ENCODE peak calls at places on chromosomes 13 and 19, in four cellular contexts. J is K562, R is H1, T is GM12878. P is an unnamed sample.
A peak's percentile ranks its signal among the peaks of the same experiment; 100 is the strongest.

GRCh38 chr13:114224201-114224600 is 10.5 kb upstream of the CDC16 start:
- DNase-seq in J (no peak), T (no peak), R (no peak), P (no peak)

GRCh38 chr19:5947435-5947834 is 30.5 kb downstream of the RANBP3 start:
- DNase-seq in T (no peak), R (no peak), J (no peak), P (no peak)

GRCh38 chr19:10143700-10144099 is 24.0 kb upstream of the EIF3G start:
- DNase-seq in T (no peak), J (no peak), R (no peak), P (no peak)

GRCh38 chr13:85738696-85739320 is 60.4 kb downstream of the SLITRK6 start:
- DNase-seq in T (no peak), J (no peak), R (no peak), P (no peak)

GRCh38 chr13:111345682-111346081 is 25.2 kb downstream of the TEX29 start:
- DNase-seq in R (no peak), T (no peak), J (no peak), P (no peak)

GRCh38 chr19:1236566-1236965 is 1.2 kb downstream of the CBARP start:
- DNase-seq in T (no peak), R (no peak), J (peak; percentile 72), P (peak; percentile 88)

GRCh38 chr19:30711296-30711695 is 339.1 kb downstream of the ZNF536 start:
- DNase-seq in J (no peak), T (no peak), R (no peak), P (peak; percentile 26)

GRCh38 chr13:114149774-114150740 is 17.6 kb upstream of the RASA3 start:
- DNase-seq in T (no peak), J (no peak), R (no peak), P (no peak)

GRCh38 chr13:47798906-47799305 is 202.2 kb downstream of the SUCLA2 start:
- DNase-seq in R (no peak), T (no peak), J (no peak), P (no peak)

GRCh38 chr19:29384676-29385075 is 141.1 kb upstream of the VSTM2B start:
- DNase-seq in R (no peak), T (no peak), J (no peak), P (no peak)

GRCh38 chr19:30341646-30342201 is 30.5 kb upstream of the ZNF536 start:
- DNase-seq in T (no peak), R (no peak), J (no peak), P (no peak)

GRCh38 chr19:9622531-9622930 is 1.5 kb upstream of the ZNF561 start:
- DNase-seq in J (no peak), T (no peak), R (no peak), P (no peak)

GRCh38 chr19:39356073-39356472 is 13.9 kb downstream of the SAMD4B start:
- DNase-seq in J (no peak), T (no peak), R (no peak), P (no peak)

GRCh38 chr13:103471896-103472295 is 405.7 kb upstream of the SLC10A2 start:
- DNase-seq in J (no peak), T (no peak), R (peak; percentile 5), P (no peak)

GRCh38 chr13:78194904-78195639 is 276.4 kb upstream of the EDNRB start:
- DNase-seq in J (no peak), R (no peak), T (no peak), P (no peak)

GRCh38 chr19:15684828-15685227 is 11.9 kb downstream of the CYP4F12 start:
- DNase-seq in T (no peak), R (no peak), J (peak; percentile 40), P (no peak)

GRCh38 chr13:93259527-93260080 is 33.0 kb downstream of the GPC6 start:
- DNase-seq in J (no peak), T (no peak), R (no peak), P (no peak)

GRCh38 chr19:3660493-3661219 is 34.1 kb upstream of the CACTIN start:
- DNase-seq in R (no peak), J (no peak), T (no peak), P (no peak)

GRCh38 chr19:10979950-10980349 is 19.1 kb downstream of the SMARCA4 start:
- DNase-seq in T (peak; percentile 33), J (no peak), R (no peak), P (no peak)

GRCh38 chr19:14021474-14021873 is 6.5 kb upstream of the RLN3 start:
- DNase-seq in T (no peak), J (peak; percentile 34), R (no peak), P (no peak)

GRCh38 chr19:13987101-13987890 is 18.8 kb downstream of the RFX1 start:
- DNase-seq in J (no peak), R (no peak), T (no peak), P (peak; percentile 53)

GRCh38 chr19:13830761-13831481 is 35.7 kb downstream of the ZSWIM4 start:
- DNase-seq in R (no peak), J (no peak), T (no peak), P (no peak)

GRCh38 chr13:112903071-112903577 is 65.9 kb upstream of the MCF2L start:
- DNase-seq in J (no peak), R (no peak), T (no peak), P (no peak)

GRCh38 chr19:46226438-46226973 is 3.0 kb upstream of the IGFL1 start:
- DNase-seq in R (no peak), T (no peak), J (no peak), P (no peak)

GRCh38 chr19:8163781-8164180 is 14.4 kb upstream of the FBN3 start:
- DNase-seq in J (no peak), T (no peak), R (no peak), P (no peak)

GRCh38 chr19:16516923-16517610 is 20.9 kb downstream of the C19orf44 start:
- DNase-seq in T (no peak), R (no peak), J (no peak), P (no peak)

GRCh38 chr19:46205183-46205984 is 24.2 kb upstream of the IGFL1 start:
- DNase-seq in T (no peak), R (no peak), J (no peak), P (no peak)

GRCh38 chr13:48402325-48402962 is 10.5 kb downstream of the LPAR6 start:
- DNase-seq in J (no peak), R (no peak), T (peak; percentile 30), P (no peak)

GRCh38 chr19:6421075-6422014 is 3.3 kb downstream of the KHSRP start:
- DNase-seq in R (no peak), J (no peak), T (no peak), P (peak; percentile 6)

GRCh38 chr13:28533049-28533436 is 38.1 kb upstream of the FLT1 start:
- DNase-seq in T (no peak), R (no peak), J (no peak), P (no peak)

GRCh38 chr13:52751196-52751595 is 11.6 kb upstream of the CNMD start:
- DNase-seq in J (no peak), T (no peak), R (peak; percentile 39), P (no peak)

GRCh38 chr19:29620931-29621351 is 14.9 kb downstream of the POP4 start:
- DNase-seq in T (no peak), J (no peak), R (no peak), P (no peak)

GRCh38 chr13:95641291-95641811 is 3.2 kb downstream of the DZIP1 start:
- DNase-seq in J (no peak), R (no peak), T (no peak), P (no peak)

GRCh38 chr13:53206455-53206854 is 177.8 kb downstream of the OLFM4 start:
- DNase-seq in R (no peak), J (no peak), T (no peak), P (peak; percentile 31)

GRCh38 chr13:72808917-72809500 is 27.1 kb downstream of the PIBF1 start:
- DNase-seq in R (no peak), J (peak; percentile 9), T (no peak), P (peak; percentile 14)

GRCh38 chr13:33258437-33259193 is 26.9 kb downstream of the STARD13 start:
- DNase-seq in T (no peak), J (no peak), R (no peak), P (no peak)

GRCh38 chr13:76025392-76025791 is 389.3 kb downstream of the LMO7 start:
- DNase-seq in J (no peak), T (no peak), R (no peak), P (no peak)

GRCh38 chr13:23668557-23668956 is 98.3 kb downstream of the TNFRSF19 start:
- DNase-seq in J (no peak), T (no peak), R (no peak), P (no peak)

GRCh38 chr13:47112900-47113299 is 216.0 kb upstream of the HTR2A start:
- DNase-seq in R (no peak), T (no peak), J (no peak), P (no peak)

DNA sequence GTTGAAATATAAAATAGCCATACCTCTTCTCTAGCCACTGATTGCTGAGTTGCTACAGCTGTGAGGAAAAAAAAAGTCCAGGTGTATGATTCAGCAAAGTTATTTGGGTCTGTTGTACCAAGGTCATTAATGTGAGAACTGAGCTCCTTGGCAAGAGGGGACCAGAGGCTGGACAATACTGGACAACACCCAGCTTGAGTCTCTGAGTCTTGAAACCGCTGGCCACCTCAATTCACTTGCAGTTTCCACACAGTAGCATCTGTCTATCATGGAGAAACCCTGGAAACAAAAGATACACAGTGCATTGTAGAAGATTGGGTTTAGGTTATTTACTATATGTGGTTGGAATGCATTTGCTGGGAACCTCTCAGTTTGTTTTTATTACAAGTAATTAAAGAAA is 60.4 kb downstream of the WDFY2 start:
- DNase-seq in J (no peak), T (no peak), R (no peak), P (no peak)
- TF ChIP-seq NRF1 in J (no peak), T (no peak), R (no peak), P (no peak)

GRCh38 chr13:35983206-35983605 is 148.0 kb downstream of the DCLK1 start:
- DNase-seq in T (no peak), R (no peak), J (no peak), P (no peak)

GRCh38 chr13:35978607-35979316 is 152.4 kb downstream of the DCLK1 start:
- DNase-seq in R (no peak), T (no peak), J (peak; percentile 36), P (peak; percentile 54)

GRCh38 chr13:35984287-35984686 is 146.9 kb downstream of the DCLK1 start:
- DNase-seq in J (no peak), T (no peak), R (no peak), P (no peak)

GRCh38 chr13:35976126-35976525 is 155.1 kb downstream of the DCLK1 start:
- DNase-seq in R (no peak), J (no peak), T (no peak), P (no peak)

GRCh38 chr13:35979378-35979911 is 151.7 kb downstream of the DCLK1 start:
- DNase-seq in T (no peak), J (no peak), R (no peak), P (no peak)
- H3K4me3 ChIP-seq in T (no peak overlapping the region), J (no peak overlapping the region), R (no peak overlapping the region), P (no peak overlapping the region)

GRCh38 chr13:107824636-107825035 is 390.7 kb downstream of the LIG4 start:
- DNase-seq in R (no peak), T (no peak), J (no peak), P (no peak)
- TF ChIP-seq NRF1 in R (no peak), T (no peak), J (no peak), P (no peak)

GRCh38 chr13:66689037-66689619 is 541.0 kb downstream of the PCDH9 start:
- DNase-seq in J (no peak), R (no peak), T (no peak), P (peak; percentile 19)
- H3K4me3 ChIP-seq in J (no peak overlapping the region), R (no peak overlapping the region), T (no peak overlapping the region), P (no peak overlapping the region)

DNA sequence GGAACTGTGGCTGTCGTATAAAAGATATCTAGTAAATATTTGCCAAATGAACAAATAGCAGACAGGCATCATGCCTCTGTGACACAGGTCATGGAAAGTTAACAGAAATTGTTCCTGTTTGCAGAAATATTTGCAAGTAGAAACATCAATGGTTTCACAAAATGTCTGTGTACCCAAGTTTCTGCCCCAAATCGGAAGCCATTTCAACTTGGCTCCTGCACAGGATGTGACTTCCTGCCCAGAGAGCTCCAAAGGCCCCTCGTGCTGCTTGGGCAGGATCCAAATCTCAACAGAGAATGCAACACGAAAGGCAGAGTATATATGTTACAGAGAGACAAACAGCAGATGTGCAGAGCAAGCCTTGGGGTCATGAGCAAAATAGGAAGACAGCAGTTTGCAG is 95.5 kb upstream of the SERP2 start:
- DNase-seq in R (no peak), J (no peak), T (no peak), P (no peak)
- TF ChIP-seq NRF1 in R (no peak), J (no peak), T (no peak), P (no peak)

P was measured in SK-N-SH.